ENCODE peak calls at places on chromosomes 3 and 15, in eight cellular contexts. A is neural crest cell; O is C1 segment of cervical spinal cord; Z is EH; L is GM04504; E is naive thymus-derived CD4-positive, alpha-beta T cell; V is CMK; D is breast epithelium. W is an unnamed sample.

GRCh38 chr3:28958656-28959055 is 322.2 kb upstream of the RBMS3 start:
- DNase-seq in A (no peak), O (no peak), Z (no peak), L (no peak), E (no peak), V (no peak), D (no peak), W (no peak)

GRCh38 chr3:171354049-171354705 is 106.0 kb downstream of the TNIK start:
- DNase-seq in A (no peak), O (no peak), Z (no peak), L (no peak), E (no peak), V (no peak), D (no peak), W (no peak)

GRCh38 chr3:48194446-48195071 is 6.3 kb upstream of the CDC25A start:
- DNase-seq in A (peak), O (no peak), Z (peak), L (peak), E (no peak), V (no peak), D (peak), W (peak)

GRCh38 chr3:177475266-177475665 is 278.0 kb upstream of the TBL1XR1 start:
- DNase-seq in A (no peak), O (no peak), Z (no peak), L (no peak), E (no peak), V (no peak), D (no peak), W (no peak)

GRCh38 chr3:69204315-69204957 is 82.0 kb upstream of the LMOD3 start:
- DNase-seq in A (no peak), O (no peak), Z (no peak), L (no peak), E (no peak), V (no peak), D (no peak), W (no peak)

GRCh38 chr3:9808345-9809037 is 1.6 kb upstream of the TTLL3 start:
- DNase-seq in A (no peak), O (no peak), Z (peak), L (no peak), E (peak), V (no peak), D (no peak), W (no peak)

GRCh38 chr3:46978381-46978780 is 1.1 kb upstream of the NBEAL2 start:
- DNase-seq in A (no peak), O (no peak), Z (no peak), L (no peak), E (no peak), V (no peak), D (no peak), W (no peak)

GRCh38 chr3:150581174-150581573 is 21.9 kb upstream of the SELENOT start:
- DNase-seq in A (no peak), O (no peak), Z (no peak), L (no peak), E (no peak), V (no peak), D (no peak), W (no peak)

GRCh38 chr15:86278586-86278985 is 198.9 kb downstream of the AGBL1 start:
- DNase-seq in A (no peak), O (no peak), Z (no peak), L (no peak), E (no peak), V (no peak), D (no peak), W (no peak)

GRCh38 chr3:181318321-181318720 is 328.8 kb upstream of the DNAJC19 start:
- DNase-seq in A (no peak), O (no peak), Z (no peak), L (no peak), E (no peak), V (no peak), D (no peak), W (no peak)

GRCh38 chr3:191727338-191727737 is 266.4 kb downstream of the PYDC2 start:
- DNase-seq in A (no peak), O (no peak), Z (no peak), L (no peak), E (no peak), V (no peak), D (no peak), W (no peak)

GRCh38 chr3:132347095-132347494 is 29.9 kb downstream of the ACP3 start:
- DNase-seq in A (no peak), O (no peak), Z (peak), L (peak), E (no peak), V (no peak), D (no peak), W (no peak)

GRCh38 chr3:156678216-156678615 is 3.8 kb downstream of the TIPARP start:
- DNase-seq in A (no peak), O (no peak), Z (no peak), L (no peak), E (no peak), V (no peak), D (no peak), W (no peak)

GRCh38 chr3:42345811-42346210 is 64.6 kb downstream of the LYZL4 start:
- DNase-seq in A (no peak), O (no peak), Z (no peak), L (no peak), E (peak), V (no peak), D (no peak), W (no peak)

GRCh38 chr3:99586680-99587079 is 51.7 kb upstream of the COL8A1 start:
- DNase-seq in A (no peak), O (no peak), Z (peak), L (peak), E (no peak), V (no peak), D (no peak), W (no peak)

GRCh38 chr3:59143447-59143846 is 93.6 kb upstream of the CFAP20DC start:
- DNase-seq in A (no peak), O (no peak), Z (peak), L (no peak), E (no peak), V (no peak), D (no peak), W (peak)

GRCh38 chr3:116186128-116186527 is 259.2 kb downstream of the LSAMP start:
- DNase-seq in A (no peak), O (no peak), Z (no peak), L (no peak), E (no peak), V (no peak), D (no peak), W (no peak)

GRCh38 chr3:55708242-55708641 is 221.1 kb upstream of the WNT5A start:
- DNase-seq in A (no peak), O (no peak), Z (no peak), L (no peak), E (no peak), V (no peak), D (no peak), W (no peak)

GRCh38 chr15:99631256-99631655 is 65.5 kb downstream of the MEF2A start:
- DNase-seq in A (no peak), O (no peak), Z (no peak), L (no peak), E (no peak), V (no peak), D (no peak), W (no peak)